ENCODE peak calls at places on chromosomes 12 and 14, in eight cellular contexts. One of them, this sample, is unnamed.

GRCh38 chr12:13745100-13745678 is 236.2 kb downstream of the GRIN2B start:
- DNase-seq in AG09309: no peak
- DNase-seq in T47D: no peak
- DNase-seq in GM10248: no peak
- DNase-seq in neuronal stem cell: no peak
- DNase-seq in Caco-2: no peak
- DNase-seq in HEK293T: no peak
- DNase-seq in HT1080: no peak
- DNase-seq in this sample: no peak

GRCh38 chr12:86456241-86456640 is 200.1 kb upstream of the MGAT4C start:
- DNase-seq in AG09309: no peak
- DNase-seq in T47D: no peak
- DNase-seq in GM10248: no peak
- DNase-seq in neuronal stem cell: no peak
- DNase-seq in Caco-2: no peak
- DNase-seq in HEK293T: no peak
- DNase-seq in HT1080: no peak
- DNase-seq in this sample: no peak

GRCh38 chr12:13135336-13136178 is 32.1 kb upstream of the GSG1 start:
- DNase-seq in AG09309: peak
- DNase-seq in T47D: peak
- DNase-seq in GM10248: no peak
- DNase-seq in neuronal stem cell: no peak
- DNase-seq in Caco-2: peak
- DNase-seq in HEK293T: no peak
- DNase-seq in HT1080: peak
- DNase-seq in this sample: no peak

GRCh38 chr12:42761601-42762350 is 172.2 kb upstream of the PRICKLE1 start:
- DNase-seq in AG09309: peak
- DNase-seq in T47D: peak
- DNase-seq in GM10248: no peak
- DNase-seq in neuronal stem cell: no peak
- DNase-seq in Caco-2: no peak
- DNase-seq in HEK293T: no peak
- DNase-seq in HT1080: no peak
- DNase-seq in this sample: no peak

GRCh38 chr14:93320489-93320888 is 12.3 kb downstream of the BTBD7 start:
- DNase-seq in AG09309: no peak
- DNase-seq in T47D: no peak
- DNase-seq in GM10248: no peak
- DNase-seq in neuronal stem cell: no peak
- DNase-seq in Caco-2: no peak
- DNase-seq in HEK293T: no peak
- DNase-seq in HT1080: no peak
- DNase-seq in this sample: no peak

GRCh38 chr12:109759595-109759994 is 46.0 kb downstream of the FAM222A start:
- DNase-seq in AG09309: no peak
- DNase-seq in T47D: no peak
- DNase-seq in GM10248: no peak
- DNase-seq in neuronal stem cell: no peak
- DNase-seq in Caco-2: no peak
- DNase-seq in HEK293T: no peak
- DNase-seq in HT1080: no peak
- DNase-seq in this sample: no peak

GRCh38 chr12:17038923-17039322 is 433.0 kb upstream of the LMO3 start:
- DNase-seq in AG09309: no peak
- DNase-seq in T47D: no peak
- DNase-seq in GM10248: no peak
- DNase-seq in neuronal stem cell: no peak
- DNase-seq in Caco-2: peak
- DNase-seq in HEK293T: no peak
- DNase-seq in HT1080: no peak
- DNase-seq in this sample: no peak

GRCh38 chr12:54196396-54196795 is 7.6 kb upstream of the SMUG1 start:
- DNase-seq in AG09309: no peak
- DNase-seq in T47D: no peak
- DNase-seq in GM10248: no peak
- DNase-seq in neuronal stem cell: no peak
- DNase-seq in Caco-2: no peak
- DNase-seq in HEK293T: no peak
- DNase-seq in HT1080: no peak
- DNase-seq in this sample: no peak

GRCh38 chr14:100012478-100012925 is 52.7 kb upstream of the EVL start:
- DNase-seq in AG09309: peak
- DNase-seq in T47D: peak
- DNase-seq in GM10248: no peak
- DNase-seq in neuronal stem cell: no peak
- DNase-seq in Caco-2: no peak
- DNase-seq in HEK293T: no peak
- DNase-seq in HT1080: peak
- DNase-seq in this sample: no peak

This sample was measured in NT2/D1.